ENCODE peak calls at places on chromosomes 13 and 19, in seven cellular contexts. V is HTR-8/SVneo, K is neural crest cell, N is heart left ventricle, T is left ventricle myocardium superior, X is nephron progenitor cell, F is tibial artery. O is an unnamed sample.

GRCh38 chr19:19342086-19343015 is 21.7 kb downstream of the MAU2 start:
- DNase-seq in X (peak; percentile 88), T (peak; percentile 83), K (peak; percentile 75), V (peak; percentile 74), F (no peak), N (peak; percentile 39), O (no peak)

GRCh38 chr19:52231154-52231565 is 38.2 kb upstream of the ZNF766 start:
- DNase-seq in V (no peak), T (no peak), N (no peak), F (no peak), K (no peak), X (no peak), O (peak; percentile 11)

GRCh38 chr13:41065098-41065497 is 3.8 kb downstream of the WBP4 start:
- DNase-seq in F (no peak), N (no peak), V (no peak), K (no peak), T (no peak), X (no peak), O (no peak)

GRCh38 chr13:114311387-114311786 is 2.9 kb upstream of the CHAMP1 start:
- DNase-seq in V (no peak), X (no peak), K (no peak), F (no peak), N (no peak), T (no peak), O (no peak)

GRCh38 chr13:69194130-69194529 is 913.5 kb upstream of the ATXN8OS start:
- DNase-seq in N (no peak), T (no peak), X (no peak), F (no peak), K (no peak), V (no peak), O (no peak)

GRCh38 chr13:107650081-107650701 is 565.1 kb downstream of the LIG4 start:
- DNase-seq in F (no peak), K (peak; percentile 63), T (peak; percentile 55), N (peak; percentile 12), V (peak; percentile 4), X (peak; percentile 76), O (peak; percentile 83)

GRCh38 chr19:55117063-55117635 is 288 bp downstream of the PPP1R12C start:
- DNase-seq in N (no peak), K (no peak), X (peak; percentile 52), T (peak; percentile 65), F (no peak), V (no peak), O (peak; percentile 83)

GRCh38 chr13:74187564-74187963 is 53.4 kb upstream of the KLF12 start:
- DNase-seq in T (no peak), V (peak; percentile 5), F (no peak), X (no peak), K (no peak), N (no peak), O (no peak)

GRCh38 chr19:18292810-18293641 is 11.6 kb upstream of the JUND start:
- DNase-seq in X (peak; percentile 79), F (peak; percentile 92), K (peak; percentile 64), V (peak; percentile 71), N (peak; percentile 89), T (peak; percentile 92), O (peak; percentile 91)

GRCh38 chr19:1026189-1027019 is at the start of gene CNN2:
- DNase-seq in K (peak; percentile 62), N (peak; percentile 83), T (peak; percentile 90), F (peak; percentile 92), V (peak; percentile 60), X (peak; percentile 88), O (peak; percentile 89)

GRCh38 chr13:101623469-101624209 is 171.2 kb downstream of the ITGBL1 start:
- DNase-seq in X (no peak), V (peak; percentile 2), N (no peak), F (no peak), T (no peak), K (no peak), O (no peak)

GRCh38 chr13:73168993-73169401 is 110.2 kb downstream of the KLF5 start:
- DNase-seq in X (no peak), T (no peak), V (no peak), F (no peak), N (no peak), K (no peak), O (no peak)

GRCh38 chr19:17327654-17328516 is 6.8 kb downstream of the ANO8 start:
- DNase-seq in F (no peak), X (peak; percentile 87), V (no peak), K (peak; percentile 60), T (peak; percentile 64), N (no peak), O (no peak)

GRCh38 chr19:19105365-19106060 is 32.8 kb downstream of the TMEM161A start:
- DNase-seq in X (peak; percentile 86), K (peak; percentile 74), V (no peak), N (peak; percentile 41), T (peak; percentile 78), F (no peak), O (peak; percentile 83)

GRCh38 chr13:79735228-79735627 is 254.3 kb downstream of the NDFIP2 start:
- DNase-seq in V (no peak), F (no peak), K (no peak), N (no peak), T (no peak), X (no peak), O (no peak)

GRCh38 chr13:78476910-78477309 is 126.4 kb downstream of the POU4F1 start:
- DNase-seq in X (no peak), F (no peak), K (no peak), N (no peak), T (no peak), V (no peak), O (no peak)